ENCODE peak calls at places on chromosomes 3 and 15, in eight cellular contexts. S is left ventricle myocardium inferior, Q is MM.1S, F is lung, N is SJSA1, W is pancreas, D is sigmoid colon, Z is aorta. C is an unnamed sample.

GRCh38 chr3:111521881-111522280 is 20.1 kb upstream of the CD96 start:
- DNase-seq in Z (no peak), D (no peak), N (peak; percentile 50), F (no peak), W (no peak), Q (no peak), S (no peak), C (no peak)

GRCh38 chr15:49418811-49419210 is 4.2 kb upstream of the FGF7 start:
- DNase-seq in D (no peak), F (no peak), S (no peak), N (no peak), Q (no peak), W (no peak), Z (no peak), C (no peak)

GRCh38 chr3:134992180-134992579 is 197.1 kb downstream of the EPHB1 start:
- DNase-seq in S (no peak), F (no peak), W (no peak), N (no peak), Q (no peak), D (no peak), Z (no peak), C (no peak)

GRCh38 chr15:40796041-40796440 is 10.8 kb upstream of the ZFYVE19 start:
- DNase-seq in D (no peak), F (no peak), W (no peak), Z (no peak), Q (no peak), N (no peak), S (no peak), C (no peak)

GRCh38 chr15:97319316-97319715 is 641.2 kb upstream of the ARRDC4 start:
- DNase-seq in N (no peak), F (no peak), Q (no peak), Z (no peak), S (no peak), D (no peak), W (no peak), C (no peak)

GRCh38 chr3:45426161-45426560 is 37.8 kb downstream of the LARS2 start:
- DNase-seq in Q (no peak), Z (no peak), W (no peak), S (no peak), N (no peak), F (peak; percentile 58), D (no peak), C (no peak)

GRCh38 chr3:39808467-39809180 is 785 bp upstream of the MYRIP start:
- DNase-seq in N (no peak), F (no peak), D (no peak), W (peak; percentile 67), S (no peak), Q (no peak), Z (no peak), C (no peak)

GRCh38 chr3:15443826-15444524 is 16.6 kb downstream of the EAF1 start:
- DNase-seq in S (no peak), N (no peak), D (no peak), W (no peak), F (no peak), Q (no peak), Z (no peak), C (no peak)

GRCh38 chr15:85533949-85534543 is 153.6 kb downstream of the AKAP13 start:
- DNase-seq in N (no peak), D (no peak), W (no peak), S (no peak), Z (no peak), Q (peak; percentile 41), F (no peak), C (peak; percentile 35)

GRCh38 chr3:33881181-33882064 is 83.0 kb downstream of the PDCD6IP start:
- DNase-seq in D (no peak), W (no peak), S (no peak), F (no peak), Q (no peak), Z (no peak), N (no peak), C (no peak)

GRCh38 chr3:140871022-140871421 is 70.6 kb upstream of the SLC25A36 start:
- DNase-seq in S (no peak), N (no peak), Q (no peak), F (no peak), W (no peak), Z (no peak), D (no peak), C (no peak)

GRCh38 chr3:64054488-64054887 is 31.2 kb upstream of the PSMD6 start:
- DNase-seq in D (no peak), Z (no peak), F (no peak), N (no peak), Q (no peak), W (no peak), S (no peak), C (no peak)

GRCh38 chr3:164806188-164806587 is 272.1 kb downstream of the SI start:
- DNase-seq in D (no peak), Z (no peak), Q (no peak), W (no peak), S (no peak), N (no peak), F (no peak), C (no peak)

GRCh38 chr3:65245133-65246076 is 557.6 kb upstream of the ADAMTS9 start:
- DNase-seq in S (no peak), D (no peak), N (no peak), F (no peak), Q (no peak), Z (no peak), W (no peak), C (no peak)

GRCh38 chr3:54353547-54354339 is 231.4 kb downstream of the CACNA2D3 start:
- DNase-seq in Q (no peak), D (no peak), N (no peak), W (no peak), Z (no peak), F (no peak), S (peak; percentile 25), C (no peak)

GRCh38 chr3:43512749-43513404 is 108.9 kb downstream of the ANO10 start:
- DNase-seq in N (no peak), Z (no peak), W (no peak), S (no peak), F (no peak), Q (no peak), D (no peak), C (no peak)
- H3K27ac ChIP-seq in N (no peak overlapping the region), Z (no peak overlapping the region), W (no peak overlapping the region), S (no peak overlapping the region), F (no peak overlapping the region), Q (no peak overlapping the region), D (no peak overlapping the region), C (no peak overlapping the region)

GRCh38 chr15:67085237-67085817 is 19.9 kb downstream of the SMAD3 start:
- DNase-seq in D (no peak), N (no peak), Q (no peak), Z (no peak), W (no peak), S (no peak), F (no peak), C (no peak)
- H3K4me1 ChIP-seq in D (peaks cover 66% of the 10 kb centered on the region), N (peaks cover 90% of the 10 kb centered on the region), Q (peaks cover 74% of the 10 kb centered on the region), Z (peaks cover 10% of the 10 kb centered on the region), W (peaks cover 60% of the 10 kb centered on the region), S (peaks cover 100% of the 10 kb centered on the region), F (peaks cover 27% of the 10 kb centered on the region), C (peaks cover 61% of the 10 kb centered on the region)

DNA sequence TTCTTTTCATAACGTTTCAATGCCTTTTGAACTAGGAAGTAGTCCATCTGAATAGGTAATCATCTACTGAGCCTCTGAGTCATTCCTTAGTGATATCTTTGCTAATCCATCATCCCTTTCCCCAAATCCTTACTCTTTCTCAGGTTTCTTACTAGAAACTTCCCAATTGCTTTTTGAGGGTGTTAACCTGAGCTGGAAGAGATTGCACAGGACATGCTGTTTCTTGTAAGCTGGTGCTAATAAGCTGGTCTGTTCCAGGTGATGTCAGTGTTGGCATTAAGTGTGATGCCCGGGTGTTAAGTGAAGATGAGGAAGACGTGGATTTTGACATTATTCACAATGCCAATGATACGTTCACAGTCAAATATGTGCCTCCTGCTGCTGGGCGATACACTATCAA is 101.0 kb downstream of the DNASE1L3 start:
- DNase-seq in F (no peak), N (no peak), Z (no peak), D (no peak), Q (no peak), S (no peak), W (no peak), C (no peak)
- H3K36me3 ChIP-seq in F (peaks cover 35% of the 10 kb centered on the region), N (peaks cover 96% of the 10 kb centered on the region), Z (peaks cover 12% of the 10 kb centered on the region), D (peaks cover 71% of the 10 kb centered on the region), Q (no peaks in the 10 kb centered on the region), S (peaks cover 95% of the 10 kb centered on the region), W (no peaks in the 10 kb centered on the region), C (peaks cover 61% of the 10 kb centered on the region)

DNA sequence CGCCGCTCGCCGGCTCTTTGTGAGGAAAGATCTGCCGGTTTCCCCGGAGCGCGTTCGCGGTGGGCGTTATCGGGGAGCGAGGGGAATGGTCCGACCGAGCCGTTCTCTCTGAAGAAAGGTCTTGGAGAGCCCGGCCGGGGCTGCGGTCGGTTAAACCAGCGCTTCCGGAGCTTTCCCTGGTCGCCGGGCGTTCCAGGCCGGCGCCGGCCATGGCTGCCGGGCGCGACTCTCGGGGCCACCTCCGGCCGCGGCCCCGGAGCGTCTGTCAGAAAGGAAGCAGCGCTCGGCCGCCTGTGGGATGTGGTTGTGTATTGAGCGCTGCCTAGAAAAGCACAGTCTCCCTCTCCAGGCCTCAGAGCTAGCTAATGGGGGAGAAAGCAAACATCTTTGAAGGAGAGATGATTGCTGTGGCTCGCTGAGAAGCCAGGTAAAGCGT is 731 bp downstream of the FYTTD1 start:
- DNase-seq in S (peak; percentile 70), D (peak; percentile 83), F (peak; percentile 70), Q (peak; percentile 86), Z (peak; percentile 79), N (peak; percentile 63), W (peak; percentile 80), C (peak; percentile 74)
- H3K27ac ChIP-seq in S (peak overlapping the region; percentile 98), D (peak overlapping the region; percentile 93), F (peak overlapping the region; percentile 94), Q (peak overlapping the region; percentile 83), Z (peak overlapping the region; percentile 81), N (peak overlapping the region; percentile 45), W (peak overlapping the region; percentile 89), C (peak overlapping the region; percentile 96)

GRCh38 chr3:73716418-73716817 is 91.7 kb upstream of the PDZRN3 start:
- DNase-seq in D (no peak), F (no peak), Z (no peak), W (no peak), Q (no peak), N (peak; percentile 28), S (no peak), C (no peak)
- H3K4me1 ChIP-seq in D (peaks cover 20% of the 10 kb centered on the region), F (no peaks in the 10 kb centered on the region), Z (peaks cover 4% of the 10 kb centered on the region), W (no peaks in the 10 kb centered on the region), Q (peaks cover 7% of the 10 kb centered on the region), N (peaks cover 16% of the 10 kb centered on the region), S (no peaks in the 10 kb centered on the region), C (peaks cover 25% of the 10 kb centered on the region)